ENCODE peak calls at places on chromosomes 1 and 21, in four cellular contexts. K, T, B and V are unnamed samples. For H3K4me1, the result is how much of the 10 kb centered on the place peaks cover.

GRCh38 chr1:206455681-206456344 is 14.5 kb upstream of the IKBKE start:
- DNase-seq in K (no peak), T (no peak), B (peak), V (no peak)

GRCh38 chr1:9726406-9726805 is 74.9 kb downstream of the PIK3CD start:
- DNase-seq in K (no peak), T (no peak), B (no peak), V (no peak)

GRCh38 chr1:156939786-156940334 is 19.4 kb downstream of the LRRC71 start:
- DNase-seq in K (no peak), T (no peak), B (no peak), V (no peak)

GRCh38 chr21:44872568-44873355 is 728 bp downstream of the PTTG1IP start:
- DNase-seq in K (peak), T (no peak), B (peak), V (peak)

GRCh38 chr1:246609632-246610031 is 43.4 kb downstream of the CNST start:
- DNase-seq in K (no peak), T (no peak), B (no peak), V (no peak)

GRCh38 chr1:202809597-202810159 is 1.1 kb upstream of the PCAT6 start:
- DNase-seq in K (no peak), T (no peak), B (no peak), V (no peak)

GRCh38 chr1:35340519-35340918 is 72.0 kb downstream of the ZMYM4 start:
- DNase-seq in K (no peak), T (no peak), B (no peak), V (no peak)

GRCh38 chr1:182317489-182318180 is 74.0 kb downstream of the GLUL start:
- DNase-seq in K (no peak), T (no peak), B (no peak), V (no peak)

DNA sequence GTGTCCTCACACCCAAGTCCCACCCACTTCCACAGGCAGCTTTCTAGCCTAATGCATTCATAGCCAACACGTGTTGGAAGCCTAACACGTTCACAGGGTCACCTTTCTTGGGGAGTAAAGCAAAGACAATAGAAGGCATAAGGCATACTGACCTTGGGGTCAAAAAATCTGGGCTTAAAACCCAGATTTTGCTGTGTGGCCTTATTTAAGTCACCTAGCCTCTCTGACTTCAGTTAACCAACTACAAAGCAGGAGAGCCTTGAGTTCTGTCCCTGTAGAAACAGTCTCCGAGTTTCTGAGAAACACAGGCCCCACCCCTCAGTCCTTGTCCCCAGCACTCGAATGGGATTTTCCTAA is 1.4 kb downstream of the TNNT2 start:
- DNase-seq in K (no peak), T (no peak), B (no peak), V (no peak)
- H3K4me3 ChIP-seq in K (no peak), T (no peak), B (no peak), V (no peak)

DNA sequence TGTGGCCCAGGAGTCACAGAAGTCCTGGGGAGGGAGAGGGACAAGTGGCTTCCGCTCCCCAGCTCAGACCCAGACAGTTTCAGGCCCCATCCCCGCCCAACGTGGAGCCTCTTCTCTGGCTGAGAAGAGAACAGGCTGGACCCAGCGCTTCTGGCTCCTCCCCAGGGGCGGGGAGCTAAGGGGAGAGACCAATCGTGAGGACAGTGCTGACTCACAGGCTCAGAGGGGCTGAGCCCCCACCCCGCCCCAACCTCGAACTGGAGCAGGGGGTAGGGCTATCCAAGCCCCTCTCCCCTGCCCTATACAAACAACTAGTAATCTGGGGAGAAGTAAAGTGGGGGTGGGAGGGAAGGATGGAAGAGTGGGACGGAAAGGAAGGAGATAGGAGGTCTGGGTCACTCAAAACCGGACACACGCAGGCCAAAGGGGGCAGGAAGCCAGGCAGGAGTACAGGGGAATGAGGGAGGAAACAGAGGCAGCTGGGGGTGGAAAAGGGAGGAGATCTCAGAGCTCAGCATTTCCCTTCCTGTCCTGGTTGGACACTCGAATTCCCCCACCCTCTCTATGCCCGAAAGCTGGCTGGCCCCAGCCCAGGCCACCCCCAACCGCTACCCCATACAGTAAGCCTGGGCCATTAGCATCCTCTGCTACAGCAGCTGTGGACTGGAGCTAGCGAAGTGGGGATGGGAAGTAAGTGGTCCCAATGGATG is at the start of gene SHC1:
- DNase-seq in K (peak), T (no peak), B (peak), V (peak)
- H3K4me1 ChIP-seq in K (under half), T (under half), B (half or more), V (under half)

DNA sequence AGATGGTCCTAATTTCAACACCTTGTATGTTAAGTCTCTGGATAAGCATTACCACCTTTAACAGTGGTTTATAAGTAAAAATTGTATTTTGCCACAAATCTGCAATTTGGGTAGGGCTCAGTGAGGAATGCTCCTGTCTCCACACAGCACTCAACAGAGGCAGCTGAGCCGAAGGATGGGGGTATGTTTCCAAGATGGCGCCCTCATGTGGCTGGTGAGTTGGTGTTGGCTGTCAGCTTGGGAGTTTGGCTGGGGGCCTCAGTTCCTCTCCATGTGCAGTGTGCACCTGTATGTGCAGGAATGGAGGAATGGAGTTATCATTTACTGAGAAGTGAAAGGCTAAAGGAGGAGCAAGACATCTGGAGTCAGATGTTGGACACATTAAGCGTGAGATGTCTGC is 136.8 kb downstream of the GABPA start:
- DNase-seq in K (no peak), T (no peak), B (no peak), V (no peak)
- TF ChIP-seq CTCF in K (no peak), T (no peak), B (peak), V (no peak)

GRCh38 chr21:32807717-32808380 is 36.3 kb upstream of the PAXBP1 start:
- DNase-seq in K (no peak), T (no peak), B (no peak), V (no peak)

GRCh38 chr21:32800056-32800455 is 28.5 kb upstream of the PAXBP1 start:
- DNase-seq in K (no peak), T (no peak), B (no peak), V (no peak)

GRCh38 chr21:32806810-32807386 is 35.3 kb upstream of the PAXBP1 start:
- DNase-seq in K (no peak), T (no peak), B (no peak), V (no peak)

GRCh38 chr21:32802954-32803353 is 31.4 kb upstream of the PAXBP1 start:
- DNase-seq in K (no peak), T (no peak), B (no peak), V (no peak)

DNA sequence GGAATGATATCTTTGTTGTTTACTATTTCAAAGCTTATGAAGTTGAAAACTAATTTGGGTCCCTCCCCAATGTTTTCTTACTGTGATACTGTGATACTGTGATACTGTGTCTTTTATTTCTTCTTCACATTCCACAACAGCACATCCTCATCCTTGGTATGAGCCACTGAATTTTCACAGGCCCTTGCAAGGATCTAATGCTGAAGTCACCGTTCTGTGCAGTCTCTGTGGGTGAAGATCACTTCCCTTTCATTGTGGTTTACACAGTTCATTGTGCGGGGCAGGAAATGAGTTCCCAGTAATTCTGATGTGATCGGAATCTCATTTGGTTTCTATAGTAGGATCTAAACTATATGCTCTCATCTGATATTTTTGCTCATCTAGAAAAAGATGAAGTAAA is 32.1 kb upstream of the PAXBP1 start:
- DNase-seq in K (no peak), T (no peak), B (no peak), V (no peak)
- H3K4me3 ChIP-seq in K (no peak), T (no peak), B (no peak), V (no peak)

GRCh38 chr21:35775778-35776515 is 284.4 kb downstream of the SETD4 start:
- DNase-seq in K (no peak), T (no peak), B (no peak), V (no peak)

GRCh38 chr21:35768187-35768586 is 292.1 kb downstream of the SETD4 start:
- DNase-seq in K (no peak), T (no peak), B (no peak), V (no peak)

GRCh38 chr21:35764586-35764985 is 295.7 kb downstream of the SETD4 start:
- DNase-seq in K (no peak), T (no peak), B (no peak), V (no peak)

DNA sequence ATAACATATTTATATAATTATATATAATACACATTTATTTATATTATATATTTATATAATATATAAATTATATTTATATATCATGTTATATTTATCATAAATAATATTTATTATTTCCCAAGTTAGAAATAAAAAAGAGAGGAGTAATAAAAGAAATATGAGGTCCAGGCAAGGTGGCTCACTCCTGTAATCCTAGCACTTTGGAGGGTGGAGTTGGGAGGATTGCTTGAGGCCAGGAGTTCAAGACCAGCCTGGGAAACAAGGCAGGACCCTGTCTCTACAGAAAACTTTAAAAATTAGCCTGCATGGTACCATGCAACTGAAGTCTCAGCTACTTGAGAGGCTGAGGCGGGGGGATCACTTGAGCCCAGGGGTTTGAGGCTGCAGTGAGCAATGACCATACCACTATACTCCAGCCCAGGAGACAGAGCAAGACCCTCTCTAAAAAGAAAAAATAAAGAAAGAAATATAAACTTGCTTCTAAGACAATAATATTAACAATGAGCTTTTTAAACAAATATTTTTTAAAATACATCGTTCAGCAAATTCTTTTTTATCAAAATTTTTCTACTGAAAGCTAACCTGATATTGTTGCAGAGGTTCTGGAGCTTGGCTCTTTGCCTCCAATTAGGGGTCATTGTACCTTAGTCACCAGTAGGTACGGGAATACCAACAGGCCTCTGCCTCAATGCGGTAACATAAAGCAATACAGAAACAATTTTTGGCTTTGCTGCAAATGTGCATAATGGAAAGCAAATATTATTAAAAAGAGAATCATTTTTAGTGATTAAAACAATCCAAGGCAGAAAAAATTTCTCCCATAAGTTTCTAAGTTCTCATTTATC is 290.0 kb downstream of the SETD4 start:
- DNase-seq in K (no peak), T (no peak), B (no peak), V (no peak)
- H3K4me1 ChIP-seq in K (under half), T (under half), B (under half), V (under half)

GRCh38 chr1:117061986-117062415 is 1.9 kb downstream of the TTF2 start:
- DNase-seq in K (no peak), T (no peak), B (no peak), V (no peak)

GRCh38 chr1:117058810-117059209 is 1.3 kb upstream of the TTF2 start:
- DNase-seq in K (no peak), T (no peak), B (no peak), V (no peak)

GRCh38 chr1:117059334-117059677 is 820 bp upstream of the TTF2 start:
- DNase-seq in K (peak), T (peak), B (no peak), V (peak)

GRCh38 chr1:117060441-117061317 is 553 bp downstream of the TTF2 start:
- DNase-seq in K (no peak), T (peak), B (peak), V (no peak)

DNA sequence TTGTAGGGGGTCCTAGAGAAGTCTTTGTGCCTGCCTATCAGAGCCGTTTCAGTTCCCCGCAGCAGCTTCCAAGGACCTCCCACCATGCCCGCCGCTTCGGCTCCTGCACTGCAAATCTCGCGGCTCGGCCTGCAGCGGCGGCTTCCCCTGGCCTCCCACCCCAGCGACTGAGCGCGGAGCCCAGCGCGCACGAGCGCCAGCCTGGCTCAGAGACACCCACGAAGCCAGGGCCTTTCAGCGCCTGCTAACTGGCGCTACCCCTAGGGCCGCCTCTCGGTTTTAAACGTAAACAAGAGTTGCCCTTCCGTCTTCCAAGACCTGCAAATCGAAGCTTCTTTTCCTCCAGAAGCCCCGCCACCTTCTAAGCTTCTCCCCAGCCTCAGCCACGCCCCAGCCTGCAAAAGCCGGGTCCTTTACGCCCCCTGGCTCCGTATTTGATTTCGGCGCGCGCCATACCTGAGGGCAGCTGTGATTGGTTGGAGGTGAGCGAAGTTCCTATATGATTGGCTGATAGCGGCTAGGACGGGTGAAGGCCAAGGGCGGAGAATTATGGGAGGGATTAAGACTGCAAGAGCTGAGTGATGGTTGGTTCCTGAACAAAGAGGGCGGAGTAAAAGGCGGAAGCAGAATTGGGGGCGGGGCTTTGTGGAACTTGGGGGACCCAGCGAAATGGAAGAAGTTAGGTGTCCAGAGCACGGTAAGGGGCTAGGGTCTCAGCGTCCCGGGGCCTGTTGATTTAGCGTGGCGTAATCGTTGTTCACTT is at the start of gene TTF2:
- DNase-seq in K (peak), T (peak), B (peak), V (peak)
- TF ChIP-seq CTCF in K (peak), T (no peak), B (no peak), V (no peak)

GRCh38 chr21:33070921-33071877 is 1.3 kb downstream of the OLIG1 start:
- DNase-seq in K (no peak), T (no peak), B (peak), V (no peak)

GRCh38 chr21:33069994-33070811 is at the start of gene OLIG1:
- DNase-seq in K (peak), T (no peak), B (peak), V (peak)

GRCh38 chr21:33069243-33069642 is 698 bp upstream of the OLIG1 start:
- DNase-seq in K (no peak), T (no peak), B (no peak), V (no peak)

GRCh38 chr21:33069645-33069993 is 322 bp upstream of the OLIG1 start:
- DNase-seq in K (no peak), T (no peak), B (no peak), V (no peak)

GRCh38 chr21:33071878-33072306 is 2.0 kb downstream of the OLIG1 start:
- DNase-seq in K (no peak), T (no peak), B (no peak), V (no peak)
- H3K4me3 ChIP-seq in K (peak), T (peak), B (no peak), V (no peak)

DNA sequence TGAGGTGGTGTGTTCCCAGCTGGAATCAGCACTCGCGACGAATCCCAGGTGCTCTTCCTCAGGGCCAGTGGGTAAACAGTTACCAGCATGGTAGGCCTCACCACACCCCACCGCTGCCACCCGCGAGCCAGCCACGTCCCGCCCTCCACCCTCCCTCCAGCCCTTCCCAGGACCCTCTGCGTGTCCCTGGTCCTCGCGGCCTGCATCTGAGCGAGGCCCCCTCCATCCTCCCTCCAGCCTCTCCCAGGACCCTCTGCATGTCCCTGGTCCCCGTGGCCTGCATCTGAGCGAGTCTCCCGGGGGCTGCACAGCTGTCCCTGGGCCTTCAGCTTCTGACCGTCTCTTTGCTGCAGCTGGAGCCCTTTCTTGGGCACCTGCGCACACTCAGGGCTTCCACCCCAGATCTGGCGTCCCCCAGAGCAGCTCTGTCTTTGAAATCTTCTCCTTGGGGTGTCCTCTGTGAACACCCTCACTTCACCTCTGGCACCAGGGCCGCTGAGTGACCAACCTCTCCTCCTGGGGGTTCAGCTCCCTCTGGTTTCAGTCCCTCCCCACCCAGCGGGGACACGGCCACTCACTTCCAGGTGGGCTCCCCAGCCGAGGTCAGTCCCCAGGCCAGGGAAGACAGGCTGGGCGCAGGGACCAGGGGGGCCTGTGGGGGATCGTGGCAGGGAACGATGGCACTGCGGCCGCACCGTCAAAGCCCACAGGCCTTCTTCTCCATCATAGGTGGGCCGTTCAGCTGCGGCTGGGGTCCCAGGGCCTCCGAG is 57.8 kb upstream of the COL6A2 start:
- DNase-seq in K (peak), T (no peak), B (no peak), V (no peak)
- H3K4me1 ChIP-seq in K (under half), T (under half), B (under half), V (under half)

GRCh38 chr1:11951901-11952300 is 17.4 kb downstream of the PLOD1 start:
- DNase-seq in K (no peak), T (no peak), B (peak), V (no peak)

GRCh38 chr1:11952455-11953109 is 18.1 kb downstream of the PLOD1 start:
- DNase-seq in K (no peak), T (no peak), B (no peak), V (no peak)

GRCh38 chr1:11957891-11958290 is 22.4 kb upstream of the MFN2 start:
- DNase-seq in K (no peak), T (no peak), B (no peak), V (no peak)

GRCh38 chr1:11960276-11960675 is 20.0 kb upstream of the MFN2 start:
- DNase-seq in K (no peak), T (no peak), B (no peak), V (no peak)

GRCh38 chr1:11955221-11955620 is 20.7 kb downstream of the PLOD1 start:
- DNase-seq in K (no peak), T (no peak), B (no peak), V (no peak)
- TF ChIP-seq CTCF in K (no peak), T (no peak), B (no peak), V (no peak)